ENCODE peak calls at places on chromosomes 12 and 14, in seven cellular contexts. L is heart right ventricle, X is OCI-LY7, R is left lung, Z is HL-60, H is adrenal gland, Q is Calu3. O is an unnamed sample.

GRCh38 chr14:41785696-41786095 is 179.0 kb downstream of the LRFN5 start:
- DNase-seq in X (no peak), H (no peak), L (no peak), Q (no peak), Z (no peak), R (no peak), O (no peak)

GRCh38 chr14:71703477-71703876 is 228.8 kb upstream of the RGS6 start:
- DNase-seq in R (no peak), Q (no peak), L (no peak), H (no peak), Z (no peak), X (no peak), O (no peak)

GRCh38 chr14:36939265-36939664 is 233.1 kb downstream of the SLC25A21 start:
- DNase-seq in L (no peak), H (no peak), R (no peak), Z (no peak), Q (no peak), X (no peak), O (no peak)

GRCh38 chr12:103848917-103849491 is 8.0 kb upstream of the NT5DC3 start:
- DNase-seq in Q (no peak), X (no peak), R (no peak), H (no peak), L (no peak), Z (no peak), O (no peak)

GRCh38 chr12:64912501-64912900 is 88.1 kb downstream of the TBC1D30 start:
- DNase-seq in Z (no peak), H (peak), Q (no peak), X (no peak), R (no peak), L (no peak), O (no peak)

GRCh38 chr14:81127785-81128184 is 93.0 kb downstream of the GTF2A1 start:
- DNase-seq in Q (no peak), Z (no peak), H (no peak), X (no peak), L (no peak), R (no peak), O (no peak)

GRCh38 chr14:23094666-23095195 is at the start of gene ACIN1:
- DNase-seq in X (peak), R (peak), L (peak), Z (peak), Q (peak), H (no peak), O (no peak)

GRCh38 chr12:109571773-109572505 is 1.4 kb downstream of the MMAB start:
- DNase-seq in H (no peak), Z (no peak), Q (no peak), R (no peak), L (no peak), X (no peak), O (no peak)

GRCh38 chr12:72925716-72926115 is 653.5 kb downstream of the TRHDE start:
- DNase-seq in X (no peak), Z (no peak), H (no peak), L (no peak), Q (no peak), R (no peak), O (no peak)

GRCh38 chr14:53152909-53153701 is at the start of gene DDHD1:
- DNase-seq in H (peak), R (peak), Z (peak), Q (peak), X (peak), L (peak), O (peak)

GRCh38 chr12:7130791-7131501 is 775 bp downstream of the CLSTN3 start:
- DNase-seq in R (peak), L (peak), H (peak), Q (peak), X (peak), Z (no peak), O (no peak)

GRCh38 chr12:9751204-9752144 is 9.2 kb downstream of the CD69 start:
- DNase-seq in L (no peak), Q (no peak), R (no peak), H (no peak), X (peak), Z (peak), O (no peak)

DNA sequence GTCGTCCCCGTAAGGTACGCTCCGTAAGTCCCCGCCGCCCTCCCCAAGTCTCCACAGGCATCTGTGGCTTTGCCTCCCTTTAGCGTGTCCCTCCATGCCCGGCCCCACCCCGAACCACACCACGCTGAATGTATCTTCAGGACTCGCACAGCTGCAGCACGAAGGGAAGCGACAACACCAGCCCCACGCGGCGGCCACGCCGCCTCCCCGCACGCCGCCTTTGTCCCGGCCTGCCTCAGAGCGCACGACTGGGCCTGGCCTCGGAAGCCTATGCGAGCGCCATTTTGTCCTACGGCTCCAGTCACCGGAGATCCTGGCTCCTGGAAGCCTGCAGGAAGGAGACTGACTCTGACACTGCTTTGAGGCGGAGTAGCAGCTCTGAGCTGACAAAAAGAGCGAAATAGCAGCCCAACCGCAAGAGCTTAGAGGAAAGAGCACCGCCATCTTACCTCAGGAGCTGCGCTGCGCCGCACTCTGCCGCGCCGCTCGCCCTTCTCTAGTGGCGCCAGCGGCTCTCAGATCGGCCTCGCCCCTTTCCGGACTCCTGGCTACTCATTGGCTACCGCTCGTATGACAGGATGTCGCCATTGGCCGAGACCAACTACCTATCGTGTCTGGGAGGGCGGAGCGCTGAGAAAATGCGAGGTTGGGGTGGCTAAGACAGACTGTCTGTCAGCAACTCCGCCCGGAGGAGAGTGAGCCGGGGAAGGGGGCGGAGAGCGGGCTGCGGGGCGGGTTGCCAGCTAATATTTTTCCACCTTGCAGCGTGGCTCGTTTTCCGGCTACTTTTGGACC is at the start of gene KANSL2:
- DNase-seq in H (peak), R (peak), L (peak), Z (peak), Q (peak), X (peak), O (peak)
- TF ChIP-seq CTCF in H (no peak), R (no peak), L (no peak), Z (no peak), Q (no peak), X (no peak), O (peak)

DNA sequence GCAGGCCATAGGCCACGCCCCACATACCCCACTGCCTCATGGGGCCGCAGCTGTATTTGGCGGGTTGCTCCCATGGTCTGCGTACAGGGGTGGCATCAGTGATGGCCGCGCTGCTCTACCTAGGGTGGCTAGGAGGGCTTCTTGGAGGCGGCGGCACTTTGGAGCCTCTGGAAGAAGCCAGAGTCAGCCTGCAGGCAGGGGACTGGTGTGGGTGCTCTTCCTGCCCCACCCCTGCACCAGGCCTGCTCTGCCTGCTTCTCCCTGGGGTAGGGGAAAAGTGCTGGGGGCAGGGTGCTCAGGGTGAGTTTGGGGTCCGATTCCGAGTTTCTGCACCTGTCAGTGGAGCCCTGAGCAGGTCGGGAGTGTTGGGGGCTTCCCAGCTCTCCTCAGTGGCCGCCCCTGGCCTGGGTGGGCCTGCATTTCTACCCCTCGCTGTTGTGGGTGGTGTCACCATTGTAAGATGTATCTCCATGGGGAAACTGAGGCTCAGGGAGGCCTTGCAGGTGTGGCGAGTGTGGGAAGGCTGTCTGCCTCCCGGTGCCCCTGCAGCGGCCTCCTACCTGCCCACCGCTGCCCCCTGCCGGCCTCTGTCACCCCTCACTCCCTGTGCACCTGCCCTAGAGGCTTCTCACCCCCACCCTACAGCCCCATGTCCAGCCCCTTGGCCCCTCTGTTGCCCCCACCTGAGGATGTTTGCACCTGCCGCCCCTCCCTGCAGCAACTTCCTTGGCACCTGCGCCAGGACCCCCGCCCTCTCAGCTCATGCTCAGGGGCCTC is 5.5 kb downstream of the CEP170B start:
- DNase-seq in L (peak), H (no peak), Q (peak), X (peak), Z (no peak), R (no peak), O (peak)
- TF ChIP-seq CTCF in L (peak), H (no peak), Q (no peak), X (peak), Z (peak), R (no peak), O (no peak)

DNA sequence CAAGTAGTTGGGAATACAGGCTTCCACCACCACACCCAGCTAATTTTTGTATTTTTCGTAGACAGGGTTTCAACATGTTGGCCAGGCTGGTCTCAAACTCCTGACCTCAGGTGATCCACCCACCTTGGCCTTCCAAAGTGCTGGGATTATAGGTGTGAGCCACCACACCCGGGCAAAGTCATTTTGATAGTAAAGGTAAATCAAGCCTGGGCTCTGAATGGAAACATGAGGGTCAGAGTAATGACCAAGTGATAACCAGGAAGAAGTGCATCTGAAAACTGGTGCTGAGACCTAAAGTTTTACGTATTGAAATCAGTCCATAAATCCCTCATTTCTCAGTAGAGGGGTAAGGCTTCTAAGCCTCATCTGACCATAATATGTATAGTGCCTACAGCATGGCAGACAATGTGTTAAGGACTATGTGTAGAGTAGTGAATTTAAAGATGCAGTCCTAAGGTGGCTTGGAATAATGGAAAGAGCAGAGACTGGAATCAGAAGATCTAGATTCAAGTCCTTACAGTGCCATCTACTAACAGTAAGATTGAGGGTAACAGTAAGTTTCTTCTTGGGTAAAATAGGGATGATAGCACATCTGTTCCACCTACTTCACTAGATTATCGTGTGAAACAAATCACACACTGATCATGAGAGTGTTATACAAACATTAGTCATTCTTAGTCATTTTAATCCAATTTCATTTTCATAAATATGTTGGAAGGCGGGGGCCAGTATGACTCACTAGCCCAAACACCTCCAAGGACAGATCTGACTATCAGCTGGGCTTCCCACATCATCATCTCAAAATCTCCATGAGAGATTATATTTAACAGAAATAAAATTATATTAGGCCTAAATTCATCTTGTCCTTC is 11.2 kb downstream of the MAP4K5 start:
- DNase-seq in Z (no peak), L (no peak), H (peak), X (no peak), Q (peak), R (no peak), O (no peak)
- TF ChIP-seq CTCF in Z (no peak), L (no peak), H (no peak), X (no peak), Q (no peak), R (no peak), O (no peak)

DNA sequence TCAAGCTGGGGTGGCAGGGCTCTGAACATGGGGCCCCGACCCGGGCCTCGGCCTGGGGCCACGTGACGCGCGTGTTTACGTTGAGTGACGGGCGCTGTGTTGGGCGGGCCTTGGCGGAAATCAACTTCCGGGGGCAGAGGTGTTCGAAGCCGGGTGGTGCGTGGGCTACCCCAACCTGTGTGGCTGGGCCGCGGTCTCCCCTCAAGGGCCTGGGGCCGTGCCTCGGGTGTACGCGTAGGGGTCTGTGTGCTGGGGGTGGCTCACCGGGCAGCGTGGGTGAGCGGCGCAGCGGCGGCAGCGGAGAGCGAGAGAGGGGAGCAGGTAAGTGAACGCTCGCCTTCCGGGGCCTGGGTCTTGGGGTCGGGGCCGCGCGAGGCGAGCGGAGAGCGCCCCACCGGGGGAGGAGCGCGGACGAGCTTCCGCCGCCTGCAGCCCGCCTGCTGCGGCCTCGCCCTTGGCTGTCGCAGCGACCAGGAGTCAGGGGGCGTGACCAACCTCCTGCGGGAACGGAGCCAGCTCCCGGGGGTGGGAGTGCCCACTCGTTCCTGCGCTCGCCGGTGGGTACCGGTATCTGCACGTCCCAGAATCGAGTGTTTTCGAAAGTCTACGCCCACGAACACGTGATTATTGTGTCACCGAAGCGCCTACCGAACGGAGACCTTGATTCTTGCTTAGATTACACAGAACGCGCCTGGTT is at the start of gene CCDC91:
- DNase-seq in Q (peak), R (peak), Z (peak), X (peak), H (peak), L (peak), O (peak)
- TF ChIP-seq CTCF in Q (no peak), R (no peak), Z (no peak), X (peak), H (no peak), L (no peak), O (no peak)

GRCh38 chr12:49952396-49953055 is 2.0 kb downstream of the AQP2 start:
- DNase-seq in L (no peak), Q (no peak), H (no peak), Z (no peak), X (no peak), R (peak), O (no peak)
- TF ChIP-seq CTCF in L (no peak), Q (no peak), H (no peak), Z (no peak), X (no peak), R (no peak), O (no peak)

DNA sequence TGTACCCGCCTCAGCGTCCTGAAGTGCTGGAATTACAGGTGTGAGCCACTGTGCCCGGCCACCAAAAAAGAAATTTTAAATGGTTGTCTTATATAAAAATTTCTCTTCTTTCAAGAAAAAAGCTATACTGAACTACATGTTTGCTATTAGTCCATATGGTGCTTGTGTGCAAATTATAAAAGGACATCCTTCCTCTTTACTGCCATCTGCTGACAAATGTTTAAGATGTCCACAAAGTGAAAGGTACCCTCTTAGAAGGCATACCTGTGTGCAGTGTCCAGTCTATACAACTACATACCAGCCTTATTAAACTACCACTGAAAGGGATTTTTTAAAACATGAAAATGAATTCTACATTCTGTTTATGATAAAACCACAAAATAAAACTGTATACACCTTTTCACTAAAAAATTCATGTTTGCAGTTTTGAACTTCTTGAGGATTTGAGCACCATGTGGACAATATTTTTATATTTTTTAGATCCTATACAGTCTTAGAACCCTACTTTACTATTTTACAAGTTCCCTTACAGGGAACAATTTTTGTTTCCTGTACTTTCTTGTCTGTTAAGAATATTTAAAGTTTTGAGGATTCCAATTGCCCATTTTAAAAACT is 32.8 kb upstream of the TOMM20L start:
- DNase-seq in L (no peak), Q (no peak), R (no peak), X (peak), Z (peak), H (no peak), O (no peak)
- TF ChIP-seq CTCF in L (peak), Q (no peak), R (no peak), X (peak), Z (no peak), H (peak), O (no peak)

DNA sequence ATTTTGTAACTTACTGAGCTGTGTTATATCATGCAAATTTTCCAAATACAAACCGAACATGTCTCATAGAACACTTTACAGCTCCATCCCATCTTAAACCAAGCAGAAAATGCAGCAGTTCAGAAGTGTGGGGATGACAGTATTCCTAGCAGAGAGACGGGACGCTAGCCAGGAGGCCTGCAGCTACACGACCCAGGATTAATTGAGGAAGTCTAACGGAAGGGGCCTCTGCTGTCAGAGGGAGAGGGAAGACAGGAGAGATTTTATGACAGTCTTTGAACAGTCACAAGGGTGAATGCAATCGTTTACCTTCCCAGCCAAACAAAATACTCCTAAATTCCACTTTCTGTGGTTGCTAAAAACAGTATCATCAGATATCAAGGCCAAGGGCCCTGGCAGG is 261.9 kb downstream of the TMEM132D start:
- DNase-seq in Q (no peak), H (no peak), X (no peak), L (no peak), Z (no peak), R (no peak), O (no peak)
- TF ChIP-seq CTCF in Q (no peak), H (no peak), X (no peak), L (no peak), Z (no peak), R (no peak), O (no peak)

GRCh38 chr12:30973830-30974229 is 47.3 kb downstream of the TSPAN11 start:
- DNase-seq in H (no peak), Q (no peak), Z (no peak), R (no peak), L (no peak), X (no peak), O (no peak)
- TF ChIP-seq CTCF in H (no peak), Q (no peak), Z (no peak), R (no peak), L (no peak), X (no peak), O (no peak)

O was measured in tibial artery.